ENCODE peak calls at places on chromosomes 13 and 19, in four cellular contexts. One of them, this sample, is unnamed.

GRCh38 chr19:39038098-39038497 is 5.7 kb upstream of the FBXO27 start:
- DNase-seq in GF-D8: no peak
- DNase-seq in cardiac muscle cell: peak; percentile 61
- DNase-seq in T-helper 22 cell: no peak
- DNase-seq in this sample: peak; percentile 48

GRCh38 chr13:73481265-73481664 is 422.5 kb downstream of the KLF5 start:
- DNase-seq in cardiac muscle cell: no peak
- DNase-seq in GF-D8: no peak
- DNase-seq in T-helper 22 cell: no peak
- DNase-seq in this sample: no peak

GRCh38 chr19:6610934-6611370 is 20.0 kb upstream of the CD70 start:
- DNase-seq in cardiac muscle cell: peak; percentile 82
- DNase-seq in T-helper 22 cell: no peak
- DNase-seq in GF-D8: no peak
- DNase-seq in this sample: no peak

GRCh38 chr13:91722267-91722884 is 324.0 kb downstream of the GPC5 start:
- DNase-seq in GF-D8: no peak
- DNase-seq in cardiac muscle cell: peak; percentile 50
- DNase-seq in T-helper 22 cell: no peak
- DNase-seq in this sample: peak; percentile 0

GRCh38 chr13:50309872-50310594 is 294.8 kb downstream of the KCNRG start:
- DNase-seq in T-helper 22 cell: no peak
- DNase-seq in cardiac muscle cell: no peak
- DNase-seq in GF-D8: no peak
- DNase-seq in this sample: no peak

GRCh38 chr13:85286081-85286480 is 513.1 kb downstream of the SLITRK6 start:
- DNase-seq in T-helper 22 cell: no peak
- DNase-seq in cardiac muscle cell: peak; percentile 41
- DNase-seq in GF-D8: no peak
- DNase-seq in this sample: no peak

GRCh38 chr19:1935484-1936208 is 5.3 kb upstream of the CSNK1G2 start:
- DNase-seq in GF-D8: no peak
- DNase-seq in cardiac muscle cell: peak; percentile 61
- DNase-seq in T-helper 22 cell: no peak
- DNase-seq in this sample: peak; percentile 76

GRCh38 chr19:3986260-3987041 is 1.2 kb upstream of the EEF2 start:
- DNase-seq in T-helper 22 cell: no peak
- DNase-seq in cardiac muscle cell: peak; percentile 87
- DNase-seq in GF-D8: peak; percentile 73
- DNase-seq in this sample: peak; percentile 91

GRCh38 chr19:48722196-48722708 is 2.7 kb upstream of the MAMSTR start:
- DNase-seq in GF-D8: no peak
- DNase-seq in cardiac muscle cell: no peak
- DNase-seq in T-helper 22 cell: no peak
- DNase-seq in this sample: no peak

GRCh38 chr19:13155472-13156284 is 5.5 kb downstream of the IER2 start:
- DNase-seq in T-helper 22 cell: peak; percentile 78
- DNase-seq in cardiac muscle cell: peak; percentile 95
- DNase-seq in GF-D8: peak; percentile 88
- DNase-seq in this sample: peak; percentile 72

GRCh38 chr19:1068111-1069001 is 1.4 kb downstream of the ARHGAP45 start:
- DNase-seq in GF-D8: peak; percentile 36
- DNase-seq in cardiac muscle cell: no peak
- DNase-seq in T-helper 22 cell: peak; percentile 45
- DNase-seq in this sample: peak; percentile 79

GRCh38 chr13:50714886-50715285 is 128.6 kb downstream of the DLEU7 start:
- DNase-seq in GF-D8: no peak
- DNase-seq in T-helper 22 cell: no peak
- DNase-seq in cardiac muscle cell: no peak
- DNase-seq in this sample: no peak

GRCh38 chr19:48351341-48351752 is 12.4 kb downstream of the TMEM143 start:
- DNase-seq in T-helper 22 cell: peak; percentile 29
- DNase-seq in GF-D8: no peak
- DNase-seq in cardiac muscle cell: peak; percentile 69
- DNase-seq in this sample: peak; percentile 44

GRCh38 chr13:110640591-110641029 is 25.3 kb downstream of the NAXD start:
- DNase-seq in cardiac muscle cell: no peak
- DNase-seq in GF-D8: no peak
- DNase-seq in T-helper 22 cell: no peak
- DNase-seq in this sample: no peak

GRCh38 chr13:84130739-84131138 is 248.5 kb upstream of the SLITRK1 start:
- DNase-seq in T-helper 22 cell: no peak
- DNase-seq in cardiac muscle cell: no peak
- DNase-seq in GF-D8: no peak
- DNase-seq in this sample: no peak

GRCh38 chr13:100454876-100455275 is 133.7 kb downstream of the GGACT start:
- DNase-seq in GF-D8: no peak
- DNase-seq in cardiac muscle cell: peak; percentile 45
- DNase-seq in T-helper 22 cell: no peak
- DNase-seq in this sample: no peak

GRCh38 chr19:24086974-24087595 is at the start of gene ZNF254:
- DNase-seq in T-helper 22 cell: peak; percentile 50
- DNase-seq in cardiac muscle cell: peak; percentile 95
- DNase-seq in GF-D8: peak; percentile 88
- DNase-seq in this sample: peak; percentile 99

GRCh38 chr13:110127986-110128511 is 178.9 kb downstream of the COL4A1 start:
- DNase-seq in GF-D8: no peak
- DNase-seq in T-helper 22 cell: no peak
- DNase-seq in cardiac muscle cell: no peak
- DNase-seq in this sample: no peak

GRCh38 chr19:6744381-6745288 is 5.2 kb downstream of the TRIP10 start:
- DNase-seq in T-helper 22 cell: no peak
- DNase-seq in cardiac muscle cell: peak; percentile 95
- DNase-seq in GF-D8: no peak
- DNase-seq in this sample: no peak

GRCh38 chr19:38057954-38058690 is 151.1 kb downstream of the SIPA1L3 start:
- DNase-seq in GF-D8: no peak
- DNase-seq in cardiac muscle cell: no peak
- DNase-seq in T-helper 22 cell: no peak
- DNase-seq in this sample: no peak

GRCh38 chr19:32676895-32677359 is 1.3 kb downstream of the RGS9BP start:
- DNase-seq in T-helper 22 cell: no peak
- DNase-seq in cardiac muscle cell: no peak
- DNase-seq in GF-D8: no peak
- DNase-seq in this sample: no peak

GRCh38 chr19:15195381-15195964 is 5.3 kb downstream of the NOTCH3 start:
- DNase-seq in T-helper 22 cell: no peak
- DNase-seq in cardiac muscle cell: peak; percentile 62
- DNase-seq in GF-D8: no peak
- DNase-seq in this sample: peak; percentile 37

GRCh38 chr19:35793381-35794165 is 18.2 kb downstream of the ARHGAP33 start:
- DNase-seq in T-helper 22 cell: no peak
- DNase-seq in GF-D8: no peak
- DNase-seq in cardiac muscle cell: peak; percentile 17
- DNase-seq in this sample: no peak

GRCh38 chr19:32682317-32682716 is 6.7 kb downstream of the RGS9BP start:
- DNase-seq in cardiac muscle cell: no peak
- DNase-seq in GF-D8: no peak
- DNase-seq in T-helper 22 cell: no peak
- DNase-seq in this sample: no peak

GRCh38 chr19:56837892-56838679 is 2.4 kb downstream of the PEG3 start:
- DNase-seq in cardiac muscle cell: peak; percentile 83
- DNase-seq in GF-D8: peak; percentile 8
- DNase-seq in T-helper 22 cell: no peak
- DNase-seq in this sample: no peak

GRCh38 chr13:26946675-26947342 is 186.2 kb upstream of the GPR12 start:
- DNase-seq in GF-D8: peak; percentile 73
- DNase-seq in T-helper 22 cell: no peak
- DNase-seq in cardiac muscle cell: peak; percentile 84
- DNase-seq in this sample: peak; percentile 53

GRCh38 chr19:4849019-4849418 is 17.5 kb upstream of the TICAM1 start:
- DNase-seq in GF-D8: no peak
- DNase-seq in cardiac muscle cell: no peak
- DNase-seq in T-helper 22 cell: no peak
- DNase-seq in this sample: no peak

GRCh38 chr13:67416047-67416925 is 186.2 kb upstream of the PCDH9 start:
- DNase-seq in cardiac muscle cell: peak; percentile 64
- DNase-seq in GF-D8: no peak
- DNase-seq in T-helper 22 cell: no peak
- DNase-seq in this sample: peak; percentile 4

GRCh38 chr13:66397133-66397532 is 833.0 kb downstream of the PCDH9 start:
- DNase-seq in cardiac muscle cell: no peak
- DNase-seq in GF-D8: no peak
- DNase-seq in T-helper 22 cell: no peak
- DNase-seq in this sample: no peak

GRCh38 chr19:32662186-32662585 is 12.8 kb downstream of the ANKRD27 start:
- DNase-seq in GF-D8: peak; percentile 35
- DNase-seq in T-helper 22 cell: no peak
- DNase-seq in cardiac muscle cell: peak; percentile 73
- DNase-seq in this sample: peak; percentile 76

GRCh38 chr19:38571682-38572081 is 46.1 kb downstream of the MAP4K1 start:
- DNase-seq in cardiac muscle cell: no peak
- DNase-seq in T-helper 22 cell: no peak
- DNase-seq in GF-D8: no peak
- DNase-seq in this sample: no peak

GRCh38 chr13:35987572-35988513 is 143.3 kb downstream of the DCLK1 start:
- DNase-seq in GF-D8: no peak
- DNase-seq in cardiac muscle cell: no peak
- DNase-seq in T-helper 22 cell: no peak
- DNase-seq in this sample: peak; percentile 6

GRCh38 chr13:99310382-99311031 is 3.3 kb upstream of the GPR183 start:
- DNase-seq in cardiac muscle cell: peak; percentile 54
- DNase-seq in T-helper 22 cell: no peak
- DNase-seq in GF-D8: no peak
- DNase-seq in this sample: peak; percentile 91

GRCh38 chr19:28876604-28877123 is 336.3 kb downstream of the UQCRFS1 start:
- DNase-seq in T-helper 22 cell: no peak
- DNase-seq in cardiac muscle cell: no peak
- DNase-seq in GF-D8: no peak
- DNase-seq in this sample: no peak

GRCh38 chr19:3968556-3969434 is 2.1 kb downstream of the DAPK3 start:
- DNase-seq in cardiac muscle cell: peak; percentile 100
- DNase-seq in GF-D8: no peak
- DNase-seq in T-helper 22 cell: no peak
- DNase-seq in this sample: peak; percentile 26

GRCh38 chr19:13401388-13401787 is 104.9 kb downstream of the CACNA1A start:
- DNase-seq in cardiac muscle cell: peak; percentile 70
- DNase-seq in T-helper 22 cell: no peak
- DNase-seq in GF-D8: no peak
- DNase-seq in this sample: peak; percentile 26

GRCh38 chr13:68234278-68234677 is 1004.1 kb upstream of the PCDH9 start:
- DNase-seq in cardiac muscle cell: no peak
- DNase-seq in GF-D8: no peak
- DNase-seq in T-helper 22 cell: no peak
- DNase-seq in this sample: no peak

GRCh38 chr19:33496496-33496895 is 25.1 kb downstream of the PEPD start:
- DNase-seq in cardiac muscle cell: no peak
- DNase-seq in GF-D8: no peak
- DNase-seq in T-helper 22 cell: no peak
- DNase-seq in this sample: no peak